ENCODE peak calls at places on chromosome 5, in six cellular contexts. P, X, A, G, V and S are unnamed samples.

GRCh38 chr5:115599924-115600323 is 2.4 kb downstream of the TICAM2 start:
- DNase-seq in P (no peak), X (no peak), A (no peak), G (no peak), V (no peak), S (no peak)

GRCh38 chr5:178130576-178131445 is at the start of gene RMND5B:
- DNase-seq in P (peak; percentile 89), X (peak; percentile 84), A (peak; percentile 67), G (peak; percentile 92), V (peak; percentile 86), S (peak; percentile 85)

GRCh38 chr5:33238826-33239670 is 201.7 kb upstream of the TARS1 start:
- DNase-seq in P (no peak), X (no peak), A (peak; percentile 33), G (peak; percentile 19), V (no peak), S (no peak)

GRCh38 chr5:150113047-150113744 is 26.8 kb upstream of the CSF1R start:
- DNase-seq in P (no peak), X (no peak), A (peak; percentile 8), G (no peak), V (peak; percentile 70), S (no peak)

GRCh38 chr5:79318935-79319614 is 83.1 kb downstream of the JMY start:
- DNase-seq in P (no peak), X (no peak), A (peak; percentile 46), G (no peak), V (no peak), S (no peak)

GRCh38 chr5:150789943-150790611 is 11.5 kb downstream of the SMIM3 start:
- DNase-seq in P (peak; percentile 88), X (peak; percentile 57), A (peak; percentile 98), G (no peak), V (peak; percentile 50), S (peak; percentile 92)

GRCh38 chr5:136309932-136310598 is 55.3 kb downstream of the TRPC7 start:
- DNase-seq in P (no peak), X (no peak), A (peak; percentile 83), G (no peak), V (no peak), S (no peak)

GRCh38 chr5:61327761-61328753 is 4.0 kb upstream of the ZSWIM6 start:
- DNase-seq in P (peak; percentile 43), X (no peak), A (peak; percentile 76), G (no peak), V (no peak), S (no peak)

GRCh38 chr5:129904667-129905466 is 602 bp downstream of the CHSY3 start:
- DNase-seq in P (no peak), X (no peak), A (no peak), G (no peak), V (peak; percentile 13), S (no peak)

GRCh38 chr5:4976918-4977317 is 163.2 kb upstream of the ADAMTS16 start:
- DNase-seq in P (no peak), X (no peak), A (no peak), G (no peak), V (no peak), S (no peak)

GRCh38 chr5:3310551-3311340 is 284.9 kb upstream of the IRX1 start:
- DNase-seq in P (no peak), X (no peak), A (no peak), G (no peak), V (peak; percentile 44), S (no peak)

GRCh38 chr5:126947146-126948010 is 83.0 kb downstream of the MARCHF3 start:
- DNase-seq in P (peak; percentile 12), X (no peak), A (no peak), G (no peak), V (no peak), S (peak; percentile 31)

GRCh38 chr5:130605200-130605599 is 559.9 kb downstream of the HINT1 start:
- DNase-seq in P (no peak), X (no peak), A (peak; percentile 9), G (no peak), V (peak; percentile 46), S (no peak)

GRCh38 chr5:108216890-108217289 is 165.0 kb downstream of the FBXL17 start:
- DNase-seq in P (no peak), X (no peak), A (no peak), G (no peak), V (no peak), S (no peak)

GRCh38 chr5:2900360-2900759 is 148.9 kb upstream of the IRX2 start:
- DNase-seq in P (no peak), X (no peak), A (no peak), G (no peak), V (no peak), S (no peak)

GRCh38 chr5:169494383-169495251 is 89.0 kb upstream of the SPDL1 start:
- DNase-seq in P (no peak), X (no peak), A (no peak), G (no peak), V (no peak), S (no peak)

GRCh38 chr5:122030251-122030650 is 47.8 kb downstream of the LOX start:
- DNase-seq in P (no peak), X (no peak), A (no peak), G (no peak), V (no peak), S (no peak)

GRCh38 chr5:150542933-150543445 is 35.1 kb downstream of the NDST1 start:
- DNase-seq in P (no peak), X (no peak), A (no peak), G (no peak), V (no peak), S (no peak)

GRCh38 chr5:53403291-53403690 is 77.1 kb upstream of the FST start:
- DNase-seq in P (no peak), X (no peak), A (no peak), G (no peak), V (no peak), S (no peak)

GRCh38 chr5:131634666-131634995 is 398 bp downstream of the RAPGEF6 start:
- DNase-seq in P (peak; percentile 73), X (peak; percentile 64), A (peak; percentile 59), G (peak; percentile 84), V (peak; percentile 55), S (peak; percentile 68)

GRCh38 chr5:133792025-133792424 is 176.4 kb downstream of the C5orf15 start:
- DNase-seq in P (no peak), X (no peak), A (no peak), G (no peak), V (no peak), S (no peak)